ENCODE peak calls at places on chromosomes 3 and 15, in four cellular contexts. V is psoas muscle, U is uterus, Z is fibroblast of lung. B is an unnamed sample.

GRCh38 chr3:179958143-179958542 is 78.6 kb downstream of the PEX5L start:
- DNase-seq in V (no peak), U (no peak), Z (no peak), B (no peak)

GRCh38 chr3:47836986-47837385 is 34.0 kb downstream of the DHX30 start:
- DNase-seq in V (no peak), U (no peak), Z (no peak), B (no peak)

GRCh38 chr3:73056365-73057150 is 4.9 kb upstream of the EBLN2 start:
- DNase-seq in V (no peak), U (no peak), Z (peak; percentile 81), B (no peak)

GRCh38 chr3:59442056-59442455 is 392.2 kb upstream of the CFAP20DC start:
- DNase-seq in V (no peak), U (no peak), Z (no peak), B (no peak)

GRCh38 chr15:71201471-71201870 is 86.2 kb downstream of the THSD4 start:
- DNase-seq in V (no peak), U (no peak), Z (peak; percentile 44), B (no peak)

GRCh38 chr3:170836491-170836890 is 33.5 kb downstream of the RPL22L1 start:
- DNase-seq in V (no peak), U (no peak), Z (no peak), B (no peak)

GRCh38 chr3:41419809-41420208 is 220.5 kb downstream of the CTNNB1 start:
- DNase-seq in V (no peak), U (no peak), Z (no peak), B (no peak)

GRCh38 chr15:66078929-66079275 is 174.6 kb downstream of the MEGF11 start:
- DNase-seq in V (no peak), U (no peak), Z (no peak), B (no peak)

GRCh38 chr3:170520996-170521395 is 64.9 kb downstream of the SLC7A14 start:
- DNase-seq in V (no peak), U (no peak), Z (peak; percentile 20), B (peak; percentile 53)

DNA sequence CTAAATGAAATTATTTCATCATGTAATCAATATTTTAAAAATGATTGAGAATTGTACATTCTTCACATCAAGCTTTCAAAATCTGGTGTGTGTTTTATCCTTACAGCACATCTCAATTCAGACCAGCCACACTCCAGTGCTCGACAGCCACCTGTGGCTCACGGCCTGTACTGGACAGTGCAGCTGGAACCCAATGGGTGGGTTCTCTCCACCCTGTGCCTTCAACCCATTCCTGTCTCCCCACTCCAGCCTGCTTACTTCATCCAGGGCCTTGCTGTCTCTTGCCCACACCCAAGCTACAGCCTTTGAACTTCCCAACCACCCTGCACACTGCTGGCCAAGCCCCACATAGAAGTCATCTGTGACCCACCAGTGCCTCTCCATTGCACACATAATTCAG is 17.6 kb downstream of the CYP19A1 start:
- DNase-seq in V (no peak), U (no peak), Z (no peak), B (no peak)
- H3K27me3 ChIP-seq in V (no peaks in the 10 kb centered on the region), U (no peaks in the 10 kb centered on the region), Z (peaks cover 2% of the 10 kb centered on the region), B (no peaks in the 10 kb centered on the region)

GRCh38 chr15:34796847-34797246 is 1.5 kb upstream of the ACTC1 start:
- DNase-seq in V (no peak), U (no peak), Z (no peak), B (no peak)

GRCh38 chr15:34793071-34793470 is 2.3 kb downstream of the ACTC1 start:
- DNase-seq in V (no peak), U (no peak), Z (no peak), B (no peak)

GRCh38 chr15:34795267-34796081 is at the start of gene ACTC1:
- DNase-seq in V (peak; percentile 79), U (peak; percentile 54), Z (peak; percentile 39), B (peak; percentile 79)

GRCh38 chr15:34793901-34794300 is 1.4 kb downstream of the ACTC1 start:
- DNase-seq in V (peak; percentile 73), U (no peak), Z (no peak), B (no peak)

DNA sequence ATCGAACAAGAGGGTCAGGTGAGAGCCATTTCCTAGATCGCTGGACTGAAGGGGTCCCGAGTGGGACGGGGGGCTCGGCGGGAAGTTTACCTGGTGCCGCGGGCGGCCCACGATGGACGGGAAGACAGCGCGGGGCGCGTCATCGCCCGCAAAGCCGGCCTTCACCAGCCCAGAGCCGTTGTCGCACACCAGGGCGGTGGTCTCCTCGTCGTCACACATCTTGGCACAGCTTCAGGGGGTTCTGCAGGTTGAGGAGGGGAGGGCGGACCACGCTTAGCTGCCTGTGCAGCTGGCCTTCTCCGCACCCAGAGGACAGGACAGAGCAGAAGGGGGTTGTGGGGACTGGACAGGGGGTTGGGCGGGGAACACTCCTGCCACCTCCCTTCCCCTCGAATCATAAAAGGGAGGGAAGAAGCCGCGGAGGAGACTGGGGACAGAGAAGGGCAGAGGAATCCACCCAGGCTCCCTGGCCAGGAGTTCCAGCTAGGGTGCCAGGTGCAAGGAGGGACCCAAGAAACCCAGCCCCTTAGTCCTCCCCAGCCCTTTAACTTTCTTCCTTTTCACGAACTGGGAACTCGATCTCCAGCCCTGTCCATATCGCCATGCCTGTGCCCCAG is 651 bp downstream of the ACTC1 start:
- DNase-seq in V (no peak), U (no peak), Z (no peak), B (no peak)
- H3K27me3 ChIP-seq in V (no peaks in the 10 kb centered on the region), U (no peaks in the 10 kb centered on the region), Z (peaks cover 26% of the 10 kb centered on the region), B (no peaks in the 10 kb centered on the region)

GRCh38 chr15:75306188-75306587 is 23.6 kb downstream of the GOLGA6D start:
- DNase-seq in V (no peak), U (no peak), Z (no peak), B (no peak)
- H3K27me3 ChIP-seq in V (peaks cover 38% of the 10 kb centered on the region), U (no peaks in the 10 kb centered on the region), Z (peaks cover 19% of the 10 kb centered on the region), B (peaks cover 42% of the 10 kb centered on the region)

DNA sequence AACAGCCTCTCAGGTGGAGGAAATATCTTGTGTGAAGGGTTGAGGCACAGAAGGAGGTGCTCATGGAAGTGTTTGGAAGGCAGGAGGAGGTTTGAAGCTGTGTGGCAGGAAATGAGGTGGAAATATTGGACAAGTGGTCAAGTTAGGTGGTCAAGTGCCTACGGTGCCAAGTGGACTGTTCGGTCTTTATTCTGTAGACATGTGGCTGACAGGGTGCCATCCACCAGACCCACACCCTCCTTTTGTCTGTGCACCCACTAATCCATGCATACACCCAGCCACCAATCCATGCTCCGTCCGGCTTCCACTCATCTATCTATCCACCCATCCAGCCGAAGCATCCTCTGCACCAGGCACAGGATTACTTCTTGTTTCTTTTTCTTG is 2.2 kb downstream of the SLC6A20 start:
- DNase-seq in V (no peak), U (no peak), Z (no peak), B (no peak)
- H3K27me3 ChIP-seq in V (peaks cover 51% of the 10 kb centered on the region), U (peaks cover 12% of the 10 kb centered on the region), Z (peaks cover 56% of the 10 kb centered on the region), B (peaks cover 17% of the 10 kb centered on the region)

GRCh38 chr15:23646165-23647000 is 1.3 kb downstream of the MAGEL2 start:
- DNase-seq in V (peak; percentile 42), U (no peak), Z (no peak), B (no peak)
- H3K27me3 ChIP-seq in V (peaks cover 5% of the 10 kb centered on the region), U (no peaks in the 10 kb centered on the region), Z (no peaks in the 10 kb centered on the region), B (peaks cover 8% of the 10 kb centered on the region)